ENCODE peak calls at places on chromosomes 11 and 22, in four cellular contexts. G is A549, T is lower lobe of right lung, K is sigmoid colon. E is an unnamed sample.
A peak's percentile ranks its signal among the peaks of the same experiment; 100 is the strongest.

GRCh38 chr11:79437981-79438630 is 2.7 kb downstream of the TENM4 start:
- DNase-seq in G (no peak), T (no peak), K (peak; percentile 67), E (no peak)

GRCh38 chr11:11036185-11037161 is 178.6 kb upstream of the ZBED5 start:
- DNase-seq in G (peak; percentile 80), T (no peak), K (no peak), E (no peak)

GRCh38 chr11:30935861-30936260 is 349.7 kb upstream of the MPPED2 start:
- DNase-seq in G (no peak), T (no peak), K (no peak), E (no peak)

GRCh38 chr11:112694813-112695212 is 266.4 kb upstream of the NCAM1 start:
- DNase-seq in G (peak; percentile 3), T (no peak), K (no peak), E (no peak)

GRCh38 chr11:133659542-133660201 is 127.4 kb upstream of the OPCML start:
- DNase-seq in G (no peak), T (no peak), K (no peak), E (no peak)

GRCh38 chr11:102010776-102011500 is 36.3 kb upstream of the CFAP300 start:
- DNase-seq in G (peak; percentile 77), T (peak; percentile 83), K (no peak), E (no peak)

GRCh38 chr22:45216133-45217003 is 24.3 kb downstream of the KIAA0930 start:
- DNase-seq in G (no peak), T (peak; percentile 21), K (no peak), E (no peak)

GRCh38 chr11:3007404-3008010 is 15.4 kb upstream of the NAP1L4 start:
- DNase-seq in G (no peak), T (no peak), K (peak; percentile 41), E (no peak)

GRCh38 chr11:117439256-117439655 is 111.6 kb downstream of the CEP164 start:
- DNase-seq in G (no peak), T (no peak), K (no peak), E (no peak)

GRCh38 chr11:34870548-34871209 is 45.5 kb downstream of the APIP start:
- DNase-seq in G (no peak), T (no peak), K (no peak), E (no peak)

GRCh38 chr11:11391169-11391568 is 38.1 kb upstream of the CSNK2A3 start:
- DNase-seq in G (no peak), T (no peak), K (no peak), E (no peak)

GRCh38 chr11:125173556-125173955 is 9.0 kb downstream of the PKNOX2 start:
- DNase-seq in G (no peak), T (no peak), K (peak; percentile 57), E (no peak)

GRCh38 chr11:44268807-44269080 is 41.2 kb downstream of the ALX4 start:
- DNase-seq in G (no peak), T (no peak), K (peak; percentile 19), E (no peak)

DNA sequence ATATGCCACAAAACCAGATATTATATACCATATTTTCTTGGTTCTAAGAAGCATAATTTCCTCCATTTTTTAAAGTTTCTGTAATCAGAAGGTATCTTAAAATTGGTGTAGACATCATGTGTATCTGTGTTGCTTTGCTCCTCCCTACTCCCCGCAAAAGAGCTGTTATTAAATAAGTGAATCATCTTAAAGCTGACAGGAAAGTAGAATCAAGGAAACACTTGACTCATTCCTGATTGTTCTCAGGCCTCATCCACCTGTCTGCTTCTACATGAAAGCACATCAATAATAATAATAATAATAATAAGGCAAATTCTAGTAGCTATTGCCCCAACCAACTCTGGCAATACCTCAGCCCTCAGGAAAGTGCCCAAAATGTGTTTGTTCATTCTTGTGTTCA is 26.2 kb upstream of the GUCY1A2 start:
- DNase-seq in G (no peak), T (no peak), K (no peak), E (no peak)
- TF ChIP-seq CTCF in G (no peak), T (no peak), K (no peak), E (no peak)

GRCh38 chr11:64356498-64357411 is 2.2 kb upstream of the RPS6KA4 start:
- DNase-seq in G (peak; percentile 84), T (no peak), K (no peak), E (no peak)
- TF ChIP-seq CTCF in G (peak; percentile 54), T (peak; percentile 15), K (no peak), E (peak; percentile 19)

DNA sequence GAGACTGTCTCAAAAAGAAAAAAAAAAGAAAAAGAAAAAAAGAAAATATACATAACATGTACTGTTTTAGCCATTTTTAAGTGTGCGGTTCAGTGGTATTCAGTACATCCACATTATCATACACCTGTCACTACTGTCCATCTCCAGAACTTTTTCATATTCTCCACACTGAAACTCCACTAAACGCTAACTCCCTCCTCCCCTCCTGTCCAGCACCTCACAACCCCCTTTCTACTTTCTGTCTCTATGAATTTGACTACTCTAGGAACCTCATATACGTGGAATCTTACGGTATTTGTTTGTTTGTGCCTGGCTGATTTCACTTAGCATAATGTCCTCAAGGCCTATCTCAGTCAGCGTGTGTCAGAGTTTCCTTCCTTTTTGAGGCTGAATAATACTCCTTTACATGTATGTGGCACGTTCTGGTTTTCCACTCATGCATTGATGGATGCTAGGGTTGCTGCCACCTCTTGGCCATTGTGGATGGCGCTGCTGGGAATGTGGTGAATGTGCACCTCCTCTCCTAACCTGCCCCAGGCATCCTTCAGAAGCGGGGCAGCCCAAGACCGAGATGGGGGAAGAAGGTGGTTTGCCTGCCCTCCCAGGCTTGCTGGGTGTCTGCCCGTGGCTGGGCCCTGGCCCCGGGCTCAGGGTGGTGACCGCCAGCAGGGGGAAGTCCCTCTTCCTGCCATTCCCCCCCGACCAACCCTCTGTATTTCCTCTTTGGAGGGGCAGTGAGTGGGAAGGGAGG is 60.5 kb downstream of the BCR start:
- DNase-seq in G (peak; percentile 14), T (no peak), K (no peak), E (no peak)
- TF ChIP-seq CTCF in G (no peak), T (peak; percentile 31), K (no peak), E (peak; percentile 39)

GRCh38 chr11:66311470-66311964 is 5.3 kb downstream of the CD248 start:
- DNase-seq in G (no peak), T (no peak), K (no peak), E (no peak)
- TF ChIP-seq CTCF in G (no peak), T (no peak), K (peak; percentile 96), E (no peak)

GRCh38 chr11:129320485-129320884 is 55.2 kb upstream of the BARX2 start:
- DNase-seq in G (no peak), T (no peak), K (no peak), E (no peak)

GRCh38 chr11:129319201-129319600 is 56.4 kb upstream of the BARX2 start:
- DNase-seq in G (no peak), T (no peak), K (no peak), E (no peak)

GRCh38 chr11:129319751-129320150 is 55.9 kb upstream of the BARX2 start:
- DNase-seq in G (no peak), T (no peak), K (no peak), E (no peak)

GRCh38 chr11:129322941-129323340 is 52.7 kb upstream of the BARX2 start:
- DNase-seq in G (no peak), T (no peak), K (no peak), E (no peak)

GRCh38 chr11:129321076-129321475 is 54.6 kb upstream of the BARX2 start:
- DNase-seq in G (no peak), T (no peak), K (no peak), E (no peak)
- TF ChIP-seq CTCF in G (no peak), T (no peak), K (no peak), E (no peak)

GRCh38 chr11:94655291-94655690 is 88.1 kb downstream of the PIWIL4 start:
- DNase-seq in G (no peak), T (no peak), K (no peak), E (no peak)
- TF ChIP-seq CTCF in G (no peak), T (no peak), K (no peak), E (no peak)

GRCh38 chr11:62399172-62399867 is 19.5 kb upstream of the SCGB1A1 start:
- DNase-seq in G (no peak), T (no peak), K (no peak), E (no peak)
- TF ChIP-seq CTCF in G (no peak), T (no peak), K (no peak), E (no peak)

DNA sequence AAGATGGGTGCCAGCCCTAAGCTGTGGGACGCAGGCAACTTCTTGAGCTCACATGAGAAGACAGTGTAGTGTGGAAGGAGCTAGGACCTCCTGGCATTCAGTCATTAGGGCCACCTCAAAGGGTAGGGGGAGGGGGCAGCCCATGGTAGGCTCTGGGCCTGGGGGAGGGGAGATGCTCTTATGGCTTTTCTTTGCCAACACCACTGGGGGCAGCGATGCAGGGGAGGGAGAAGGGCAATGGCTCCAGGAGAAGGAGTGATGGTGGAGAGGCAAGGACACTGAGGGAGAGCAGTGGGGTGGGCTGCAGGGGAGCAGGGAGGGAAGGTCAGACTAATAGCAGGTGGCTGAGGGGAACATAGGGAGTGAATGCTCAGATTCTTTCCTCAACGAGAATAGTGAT is 63.3 kb upstream of the SUSD2 start:
- DNase-seq in G (no peak), T (no peak), K (no peak), E (no peak)
- TF ChIP-seq CTCF in G (no peak), T (no peak), K (no peak), E (no peak)

GRCh38 chr22:37802310-37803194 is 5.2 kb upstream of the GCAT start:
- DNase-seq in G (peak; percentile 45), T (peak; percentile 75), K (peak; percentile 83), E (no peak)
- TF ChIP-seq CTCF in G (no peak), T (no peak), K (no peak), E (no peak)

GRCh38 chr11:46277313-46277622 is 194 bp upstream of the CREB3L1 start:
- DNase-seq in G (no peak), T (no peak), K (peak; percentile 81), E (no peak)

GRCh38 chr11:46277623-46278386 is at the start of gene CREB3L1:
- DNase-seq in G (no peak), T (peak; percentile 70), K (peak; percentile 71), E (no peak)

GRCh38 chr11:46275964-46276641 is 1.4 kb upstream of the CREB3L1 start:
- DNase-seq in G (no peak), T (peak; percentile 73), K (no peak), E (no peak)

GRCh38 chr11:46279393-46280099 is 2.1 kb downstream of the CREB3L1 start:
- DNase-seq in G (no peak), T (no peak), K (peak; percentile 91), E (no peak)

DNA sequence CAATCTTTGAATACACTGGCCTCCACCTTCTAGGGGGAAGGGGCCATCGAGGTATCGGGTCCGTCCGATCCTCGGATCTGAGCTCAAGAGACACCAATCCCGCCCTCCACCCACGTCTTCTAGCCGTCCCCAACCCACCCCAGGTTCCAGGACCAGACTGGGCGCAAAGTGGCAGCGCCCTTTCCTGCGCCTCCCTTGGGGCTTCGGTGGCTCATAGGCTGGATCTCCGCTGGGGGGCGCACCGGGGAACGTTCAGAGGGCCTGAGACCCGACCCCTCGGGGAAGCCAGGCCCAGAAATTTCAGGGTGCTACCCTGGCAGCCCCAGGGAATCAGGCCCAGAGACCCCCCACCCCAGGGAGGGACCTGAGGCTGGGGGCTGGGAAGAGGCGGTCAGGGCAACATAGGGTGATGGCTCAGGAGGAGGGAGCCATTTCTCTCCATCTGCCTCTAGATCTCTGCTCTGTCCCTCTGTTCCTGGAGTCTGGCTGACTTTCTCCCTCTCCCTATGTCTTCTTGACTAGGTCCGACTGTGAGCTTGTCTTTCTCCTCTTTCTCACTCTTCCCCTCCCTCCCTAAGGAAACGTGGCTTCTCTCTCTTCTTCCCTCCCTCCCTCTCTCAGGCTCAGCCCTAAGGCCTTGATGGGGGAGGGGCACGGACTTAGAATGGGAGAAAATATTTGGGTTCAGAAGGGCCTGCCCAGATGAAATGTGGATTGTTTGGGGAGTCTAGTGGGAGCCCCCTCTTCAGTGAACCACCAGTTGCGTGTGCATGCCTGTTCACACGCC is 1.1 kb downstream of the CREB3L1 start:
- DNase-seq in G (no peak), T (peak; percentile 69), K (peak; percentile 74), E (no peak)
- TF ChIP-seq CTCF in G (peak; percentile 41), T (peak; percentile 46), K (no peak), E (peak; percentile 39)

E was measured in CD14-positive monocyte.